ENCODE peak calls at places on chromosomes 12 and 14, in six cellular contexts. One of them, this sample, is unnamed.

GRCh38 chr12:50923361-50924130 is 28.8 kb upstream of the HIGD1C start:
- DNase-seq in transverse colon: no peak
- DNase-seq in fibroblast of lung: no peak
- DNase-seq in neural crest cell: no peak
- DNase-seq in heart right ventricle: no peak
- DNase-seq in RWPE1: no peak
- DNase-seq in this sample: no peak

GRCh38 chr12:123269395-123269892 is 2.2 kb downstream of the CDK2AP1 start:
- DNase-seq in RWPE1: no peak
- DNase-seq in neural crest cell: peak; percentile 82
- DNase-seq in heart right ventricle: peak; percentile 72
- DNase-seq in transverse colon: peak; percentile 63
- DNase-seq in fibroblast of lung: peak; percentile 64
- DNase-seq in this sample: peak; percentile 69

GRCh38 chr12:114263031-114263825 is 142.7 kb downstream of the TBX5 start:
- DNase-seq in transverse colon: no peak
- DNase-seq in heart right ventricle: no peak
- DNase-seq in fibroblast of lung: no peak
- DNase-seq in RWPE1: no peak
- DNase-seq in neural crest cell: no peak
- DNase-seq in this sample: no peak

GRCh38 chr14:68521952-68522509 is 270.8 kb downstream of the ZFP36L1 start:
- DNase-seq in transverse colon: no peak
- DNase-seq in heart right ventricle: no peak
- DNase-seq in fibroblast of lung: no peak
- DNase-seq in neural crest cell: no peak
- DNase-seq in RWPE1: no peak
- DNase-seq in this sample: no peak

GRCh38 chr14:106414464-106414863 is 888.1 kb downstream of the TMEM121 start:
- DNase-seq in transverse colon: no peak
- DNase-seq in heart right ventricle: no peak
- DNase-seq in RWPE1: no peak
- DNase-seq in fibroblast of lung: no peak
- DNase-seq in neural crest cell: no peak
- DNase-seq in this sample: no peak

GRCh38 chr12:94427520-94428381 is 31.9 kb downstream of the CEP83 start:
- DNase-seq in RWPE1: no peak
- DNase-seq in fibroblast of lung: peak; percentile 91
- DNase-seq in neural crest cell: no peak
- DNase-seq in heart right ventricle: no peak
- DNase-seq in transverse colon: peak; percentile 24
- DNase-seq in this sample: no peak

GRCh38 chr14:44453433-44454171 is 53.5 kb downstream of the FSCB start:
- DNase-seq in RWPE1: peak; percentile 24
- DNase-seq in fibroblast of lung: no peak
- DNase-seq in heart right ventricle: no peak
- DNase-seq in neural crest cell: no peak
- DNase-seq in transverse colon: no peak
- DNase-seq in this sample: no peak

GRCh38 chr14:26984318-26985177 is 386.7 kb upstream of the NOVA1 start:
- DNase-seq in transverse colon: peak; percentile 64
- DNase-seq in fibroblast of lung: peak; percentile 76
- DNase-seq in heart right ventricle: no peak
- DNase-seq in RWPE1: peak; percentile 10
- DNase-seq in neural crest cell: peak; percentile 78
- DNase-seq in this sample: peak; percentile 38

GRCh38 chr14:39673141-39674133 is 241.2 kb upstream of the FBXO33 start:
- DNase-seq in fibroblast of lung: no peak
- DNase-seq in neural crest cell: no peak
- DNase-seq in RWPE1: peak; percentile 4
- DNase-seq in heart right ventricle: no peak
- DNase-seq in transverse colon: no peak
- DNase-seq in this sample: no peak

GRCh38 chr12:57577981-57578758 is 12.8 kb upstream of the PIP4K2C start:
- DNase-seq in heart right ventricle: no peak
- DNase-seq in RWPE1: no peak
- DNase-seq in fibroblast of lung: no peak
- DNase-seq in neural crest cell: no peak
- DNase-seq in transverse colon: no peak
- DNase-seq in this sample: no peak

GRCh38 chr12:30154996-30155730 is 371.4 kb upstream of the TMTC1 start:
- DNase-seq in heart right ventricle: no peak
- DNase-seq in neural crest cell: no peak
- DNase-seq in transverse colon: no peak
- DNase-seq in RWPE1: no peak
- DNase-seq in fibroblast of lung: no peak
- DNase-seq in this sample: no peak

GRCh38 chr12:53479314-53479713 is 19.9 kb downstream of the MAP3K12 start:
- DNase-seq in neural crest cell: no peak
- DNase-seq in fibroblast of lung: no peak
- DNase-seq in heart right ventricle: no peak
- DNase-seq in RWPE1: no peak
- DNase-seq in transverse colon: no peak
- DNase-seq in this sample: no peak

GRCh38 chr12:53474077-53474476 is 22.2 kb downstream of the PCBP2 start:
- DNase-seq in heart right ventricle: no peak
- DNase-seq in fibroblast of lung: no peak
- DNase-seq in neural crest cell: no peak
- DNase-seq in transverse colon: no peak
- DNase-seq in RWPE1: no peak
- DNase-seq in this sample: no peak

GRCh38 chr12:53474819-53475218 is 22.9 kb downstream of the PCBP2 start:
- DNase-seq in transverse colon: no peak
- DNase-seq in neural crest cell: no peak
- DNase-seq in heart right ventricle: no peak
- DNase-seq in RWPE1: no peak
- DNase-seq in fibroblast of lung: no peak
- DNase-seq in this sample: no peak

GRCh38 chr12:53478865-53479264 is 20.4 kb downstream of the MAP3K12 start:
- DNase-seq in heart right ventricle: no peak
- DNase-seq in RWPE1: no peak
- DNase-seq in transverse colon: no peak
- DNase-seq in neural crest cell: no peak
- DNase-seq in fibroblast of lung: no peak
- DNase-seq in this sample: no peak

DNA sequence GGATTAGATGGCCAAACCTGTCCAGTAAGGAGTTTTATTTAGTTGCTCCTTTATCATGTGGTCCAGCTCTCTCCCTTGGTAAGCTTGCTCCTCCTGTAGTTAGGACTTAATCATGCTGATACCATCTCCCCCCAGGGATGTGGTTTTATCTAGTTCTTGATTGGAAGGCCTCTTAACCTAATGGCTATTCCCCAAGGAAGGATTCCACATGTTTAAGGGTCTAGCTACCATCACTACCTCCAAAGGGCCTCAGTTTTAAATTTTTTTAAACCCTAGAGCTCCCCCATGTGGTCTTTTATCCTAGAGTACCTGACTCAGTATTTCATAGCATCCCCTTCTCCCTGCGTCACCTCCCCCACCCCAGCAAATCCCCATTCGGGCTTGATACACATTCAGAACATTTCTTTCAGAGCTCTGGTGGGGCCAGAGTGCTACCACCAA is 22.5 kb downstream of the MAP3K12 start:
- DNase-seq in neural crest cell: no peak
- DNase-seq in heart right ventricle: no peak
- DNase-seq in RWPE1: no peak
- DNase-seq in fibroblast of lung: no peak
- DNase-seq in transverse colon: no peak
- DNase-seq in this sample: no peak
- TF ChIP-seq CTCF in neural crest cell: peak; percentile 48
- TF ChIP-seq CTCF in heart right ventricle: peak; percentile 24
- TF ChIP-seq CTCF in RWPE1: peak; percentile 35
- TF ChIP-seq CTCF in fibroblast of lung: peak; percentile 22
- TF ChIP-seq CTCF in transverse colon: no peak
- TF ChIP-seq CTCF in this sample: peak; percentile 43

GRCh38 chr14:102805454-102805891 is 28.2 kb downstream of the TRAF3 start:
- DNase-seq in fibroblast of lung: no peak
- DNase-seq in heart right ventricle: no peak
- DNase-seq in neural crest cell: no peak
- DNase-seq in RWPE1: no peak
- DNase-seq in transverse colon: peak; percentile 46
- DNase-seq in this sample: no peak
- TF ChIP-seq CTCF in fibroblast of lung: no peak
- TF ChIP-seq CTCF in heart right ventricle: no peak
- TF ChIP-seq CTCF in neural crest cell: no peak
- TF ChIP-seq CTCF in RWPE1: no peak
- TF ChIP-seq CTCF in transverse colon: no peak
- TF ChIP-seq CTCF in this sample: no peak

GRCh38 chr14:79278798-79279644 is 932.3 kb downstream of the DIO2 start:
- DNase-seq in RWPE1: peak; percentile 77
- DNase-seq in fibroblast of lung: peak; percentile 83
- DNase-seq in neural crest cell: peak; percentile 72
- DNase-seq in heart right ventricle: peak; percentile 59
- DNase-seq in transverse colon: peak; percentile 82
- DNase-seq in this sample: peak; percentile 84

GRCh38 chr14:79278286-79278797 is 933.0 kb downstream of the DIO2 start:
- DNase-seq in neural crest cell: peak; percentile 5
- DNase-seq in RWPE1: no peak
- DNase-seq in heart right ventricle: peak; percentile 7
- DNase-seq in transverse colon: no peak
- DNase-seq in fibroblast of lung: no peak
- DNase-seq in this sample: no peak

GRCh38 chr14:79275367-79275655 is 936.0 kb downstream of the DIO2 start:
- DNase-seq in fibroblast of lung: no peak
- DNase-seq in RWPE1: no peak
- DNase-seq in heart right ventricle: no peak
- DNase-seq in transverse colon: no peak
- DNase-seq in neural crest cell: no peak
- DNase-seq in this sample: no peak

GRCh38 chr14:79271122-79271521 is 940.2 kb downstream of the DIO2 start:
- DNase-seq in transverse colon: no peak
- DNase-seq in fibroblast of lung: no peak
- DNase-seq in heart right ventricle: no peak
- DNase-seq in neural crest cell: no peak
- DNase-seq in RWPE1: no peak
- DNase-seq in this sample: no peak

DNA sequence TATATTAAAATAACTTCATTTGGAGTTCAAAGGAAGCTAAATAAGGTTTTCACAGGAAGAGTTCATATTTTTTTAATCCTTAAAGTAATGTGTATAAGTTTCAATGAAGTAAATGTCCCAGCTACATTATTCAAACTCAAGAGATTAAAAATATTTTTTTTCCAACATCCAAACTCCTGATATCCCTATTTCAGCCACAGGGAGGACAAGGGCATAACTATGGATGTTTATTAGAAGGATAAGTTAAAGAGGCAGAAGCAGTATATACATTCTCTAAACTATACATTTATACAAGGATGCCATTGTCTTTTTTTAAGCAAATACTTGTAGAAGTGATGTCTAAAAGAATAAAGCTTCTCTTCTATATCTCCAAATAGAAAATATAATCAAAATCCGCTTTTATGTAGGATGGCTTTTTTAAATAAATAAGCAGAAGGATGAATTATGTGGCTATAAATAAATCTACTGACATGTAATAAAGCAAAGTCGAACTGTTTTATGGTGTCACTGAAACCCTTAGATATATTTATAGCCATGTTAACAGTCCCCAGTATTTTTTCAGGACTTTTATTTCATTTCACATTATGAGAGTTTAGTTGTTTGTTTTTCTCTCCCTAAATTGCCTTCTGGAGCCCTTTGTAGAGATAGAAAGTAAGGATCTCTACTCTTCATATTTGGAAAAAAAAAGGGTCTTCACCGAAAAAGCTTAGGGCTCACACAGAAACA is 936.5 kb downstream of the DIO2 start:
- DNase-seq in heart right ventricle: no peak
- DNase-seq in RWPE1: no peak
- DNase-seq in transverse colon: no peak
- DNase-seq in neural crest cell: no peak
- DNase-seq in fibroblast of lung: peak; percentile 12
- DNase-seq in this sample: no peak
- TF ChIP-seq CTCF in heart right ventricle: no peak
- TF ChIP-seq CTCF in RWPE1: no peak
- TF ChIP-seq CTCF in transverse colon: no peak
- TF ChIP-seq CTCF in neural crest cell: peak; percentile 44
- TF ChIP-seq CTCF in fibroblast of lung: no peak
- TF ChIP-seq CTCF in this sample: peak; percentile 30

GRCh38 chr14:74856366-74856765 is 19.6 kb downstream of the PROX2 start:
- DNase-seq in transverse colon: no peak
- DNase-seq in neural crest cell: no peak
- DNase-seq in fibroblast of lung: no peak
- DNase-seq in RWPE1: no peak
- DNase-seq in heart right ventricle: no peak
- DNase-seq in this sample: no peak

GRCh38 chr14:74855945-74856344 is 20.0 kb downstream of the PROX2 start:
- DNase-seq in transverse colon: no peak
- DNase-seq in neural crest cell: no peak
- DNase-seq in heart right ventricle: no peak
- DNase-seq in fibroblast of lung: no peak
- DNase-seq in RWPE1: no peak
- DNase-seq in this sample: no peak

GRCh38 chr14:74855021-74855420 is 20.9 kb downstream of the PROX2 start:
- DNase-seq in fibroblast of lung: no peak
- DNase-seq in RWPE1: no peak
- DNase-seq in heart right ventricle: no peak
- DNase-seq in transverse colon: no peak
- DNase-seq in neural crest cell: no peak
- DNase-seq in this sample: no peak

GRCh38 chr14:74853581-74853980 is 22.4 kb downstream of the PROX2 start:
- DNase-seq in neural crest cell: no peak
- DNase-seq in heart right ventricle: no peak
- DNase-seq in transverse colon: no peak
- DNase-seq in fibroblast of lung: no peak
- DNase-seq in RWPE1: no peak
- DNase-seq in this sample: no peak

DNA sequence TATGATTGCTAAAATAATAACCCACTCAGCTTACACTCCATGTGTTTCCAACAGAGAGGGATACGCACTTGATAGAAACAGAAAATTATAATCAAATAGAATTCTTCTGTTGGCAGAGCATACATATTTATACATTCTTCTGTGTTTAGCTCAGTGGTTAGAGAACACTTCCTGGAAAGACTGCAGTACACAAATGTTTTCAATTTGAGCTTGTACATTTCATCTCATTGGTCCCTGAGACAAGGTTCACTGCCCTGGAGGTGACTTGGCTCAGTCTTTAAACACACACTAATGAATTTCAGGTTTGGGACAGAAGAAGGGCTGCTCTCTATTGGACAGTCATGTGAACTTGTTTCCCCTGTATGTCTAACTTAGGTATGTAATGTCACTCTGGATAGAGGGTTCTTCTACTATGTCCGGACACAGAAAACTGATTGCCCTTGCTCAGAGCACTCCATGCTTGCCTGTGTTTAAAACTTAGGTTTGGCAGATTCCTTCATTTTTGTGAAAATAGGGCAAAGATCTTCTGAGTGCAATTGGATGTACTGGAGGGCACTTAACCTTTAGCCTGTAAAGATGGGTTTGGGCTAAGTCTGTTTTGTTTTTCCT is 22.9 kb downstream of the PROX2 start:
- DNase-seq in transverse colon: no peak
- DNase-seq in neural crest cell: no peak
- DNase-seq in fibroblast of lung: peak; percentile 82
- DNase-seq in heart right ventricle: no peak
- DNase-seq in RWPE1: no peak
- DNase-seq in this sample: no peak
- TF ChIP-seq CTCF in transverse colon: no peak
- TF ChIP-seq CTCF in neural crest cell: no peak
- TF ChIP-seq CTCF in fibroblast of lung: no peak
- TF ChIP-seq CTCF in heart right ventricle: no peak
- TF ChIP-seq CTCF in RWPE1: no peak
- TF ChIP-seq CTCF in this sample: no peak

This sample was measured in progenitor cell of endocrine pancreas.